ENCODE peak calls at places on chromosomes 4 and X, in five cellular contexts. One of them, this sample, is unnamed.

GRCh38 chr4:107131295-107131694 is 95.2 kb upstream of the DKK2 start:
- DNase-seq in T-helper 1 cell: no peak
- DNase-seq in pons: no peak
- DNase-seq in pancreas: no peak
- DNase-seq in AG10803: no peak
- DNase-seq in this sample: no peak

GRCh38 chr4:110130578-110131358 is 67.6 kb downstream of the ELOVL6 start:
- DNase-seq in T-helper 1 cell: no peak
- DNase-seq in pons: no peak
- DNase-seq in pancreas: no peak
- DNase-seq in AG10803: no peak
- DNase-seq in this sample: no peak

GRCh38 chr4:88275516-88275915 is 8.8 kb downstream of the PPM1K start:
- DNase-seq in T-helper 1 cell: no peak
- DNase-seq in pons: no peak
- DNase-seq in pancreas: no peak
- DNase-seq in AG10803: peak; percentile 74
- DNase-seq in this sample: no peak

GRCh38 chrX:119177278-119177677 is 49.7 kb upstream of the KIAA1210 start:
- DNase-seq in T-helper 1 cell: no peak
- DNase-seq in pons: peak; percentile 33
- DNase-seq in pancreas: no peak
- DNase-seq in AG10803: no peak
- DNase-seq in this sample: no peak

GRCh38 chr4:25667931-25668557 is 12.4 kb downstream of the SLC34A2 start:
- DNase-seq in T-helper 1 cell: no peak
- DNase-seq in pons: no peak
- DNase-seq in pancreas: no peak
- DNase-seq in AG10803: no peak
- DNase-seq in this sample: no peak

GRCh38 chrX:3231766-3232165 is 114.7 kb downstream of the MXRA5 start:
- DNase-seq in T-helper 1 cell: no peak
- DNase-seq in pons: no peak
- DNase-seq in pancreas: no peak
- DNase-seq in AG10803: peak; percentile 67
- DNase-seq in this sample: no peak

GRCh38 chr4:752196-752861 is 46.7 kb downstream of the PCGF3 start:
- DNase-seq in T-helper 1 cell: no peak
- DNase-seq in pons: no peak
- DNase-seq in pancreas: no peak
- DNase-seq in AG10803: no peak
- DNase-seq in this sample: no peak

GRCh38 chr4:77104405-77105292 is 28.9 kb upstream of the CCNI start:
- DNase-seq in T-helper 1 cell: no peak
- DNase-seq in pons: no peak
- DNase-seq in pancreas: peak; percentile 70
- DNase-seq in AG10803: peak; percentile 61
- DNase-seq in this sample: no peak

GRCh38 chr4:100299441-100299840 is 109.2 kb upstream of the DDIT4L start:
- DNase-seq in T-helper 1 cell: no peak
- DNase-seq in pons: no peak
- DNase-seq in pancreas: no peak
- DNase-seq in AG10803: no peak
- DNase-seq in this sample: no peak

GRCh38 chr4:184811484-184812180 is 14.1 kb downstream of the ACSL1 start:
- DNase-seq in T-helper 1 cell: no peak
- DNase-seq in pons: no peak
- DNase-seq in pancreas: no peak
- DNase-seq in AG10803: no peak
- DNase-seq in this sample: no peak

GRCh38 chr4:14529653-14530052 is 472.6 kb upstream of the CPEB2 start:
- DNase-seq in T-helper 1 cell: no peak
- DNase-seq in pons: no peak
- DNase-seq in pancreas: no peak
- DNase-seq in AG10803: no peak
- DNase-seq in this sample: no peak

GRCh38 chr4:38623260-38623659 is 40.7 kb upstream of the KLF3 start:
- DNase-seq in T-helper 1 cell: no peak
- DNase-seq in pons: peak; percentile 85
- DNase-seq in pancreas: no peak
- DNase-seq in AG10803: no peak
- DNase-seq in this sample: no peak

GRCh38 chr4:56505269-56506109 is at the start of gene ARL9:
- DNase-seq in T-helper 1 cell: peak; percentile 15
- DNase-seq in pons: peak; percentile 9
- DNase-seq in pancreas: peak; percentile 49
- DNase-seq in AG10803: peak; percentile 40
- DNase-seq in this sample: peak; percentile 52